ENCODE peak calls at places on chromosomes 6 and 20, in eight cellular contexts. One of them, this sample, is unnamed.

GRCh38 chr6:137268911-137269310 is 49.7 kb upstream of the IFNGR1 start:
- DNase-seq in left ventricle myocardium inferior: no peak
- DNase-seq in CD8-positive, alpha-beta T cell: no peak
- DNase-seq in transverse colon: no peak
- DNase-seq in CD4-positive, CD25-positive, alpha-beta regulatory T cell: no peak
- DNase-seq in body of pancreas: no peak
- DNase-seq in PC-9: peak; percentile 20
- DNase-seq in mesenchymal stem cell: no peak
- DNase-seq in this sample: no peak

GRCh38 chr6:128311944-128312570 is 208.3 kb downstream of the PTPRK start:
- DNase-seq in left ventricle myocardium inferior: no peak
- DNase-seq in CD8-positive, alpha-beta T cell: no peak
- DNase-seq in transverse colon: no peak
- DNase-seq in CD4-positive, CD25-positive, alpha-beta regulatory T cell: peak; percentile 2
- DNase-seq in body of pancreas: no peak
- DNase-seq in PC-9: no peak
- DNase-seq in mesenchymal stem cell: no peak
- DNase-seq in this sample: no peak

GRCh38 chr6:134787261-134787871 is 162.5 kb downstream of the ALDH8A1 start:
- DNase-seq in left ventricle myocardium inferior: no peak
- DNase-seq in CD8-positive, alpha-beta T cell: no peak
- DNase-seq in transverse colon: no peak
- DNase-seq in CD4-positive, CD25-positive, alpha-beta regulatory T cell: no peak
- DNase-seq in body of pancreas: no peak
- DNase-seq in PC-9: peak; percentile 77
- DNase-seq in mesenchymal stem cell: peak; percentile 20
- DNase-seq in this sample: peak; percentile 52

GRCh38 chr6:88984152-88984551 is 20.7 kb upstream of the RNGTT start:
- DNase-seq in left ventricle myocardium inferior: no peak
- DNase-seq in CD8-positive, alpha-beta T cell: no peak
- DNase-seq in transverse colon: no peak
- DNase-seq in CD4-positive, CD25-positive, alpha-beta regulatory T cell: no peak
- DNase-seq in body of pancreas: no peak
- DNase-seq in PC-9: no peak
- DNase-seq in mesenchymal stem cell: no peak
- DNase-seq in this sample: no peak

GRCh38 chr6:84641076-84641475 is 123.3 kb downstream of the TBX18 start:
- DNase-seq in left ventricle myocardium inferior: peak; percentile 18
- DNase-seq in CD8-positive, alpha-beta T cell: no peak
- DNase-seq in transverse colon: no peak
- DNase-seq in CD4-positive, CD25-positive, alpha-beta regulatory T cell: no peak
- DNase-seq in body of pancreas: no peak
- DNase-seq in PC-9: no peak
- DNase-seq in mesenchymal stem cell: peak; percentile 58
- DNase-seq in this sample: no peak

GRCh38 chr20:24100370-24101011 is 111.9 kb upstream of the GGTLC1 start:
- DNase-seq in left ventricle myocardium inferior: peak; percentile 28
- DNase-seq in CD8-positive, alpha-beta T cell: peak; percentile 57
- DNase-seq in transverse colon: peak; percentile 25
- DNase-seq in CD4-positive, CD25-positive, alpha-beta regulatory T cell: peak; percentile 74
- DNase-seq in body of pancreas: peak; percentile 45
- DNase-seq in PC-9: peak; percentile 78
- DNase-seq in mesenchymal stem cell: peak; percentile 4
- DNase-seq in this sample: peak; percentile 76

GRCh38 chr6:11828185-11828897 is 49.7 kb upstream of the ADTRP start:
- DNase-seq in left ventricle myocardium inferior: no peak
- DNase-seq in CD8-positive, alpha-beta T cell: no peak
- DNase-seq in transverse colon: no peak
- DNase-seq in CD4-positive, CD25-positive, alpha-beta regulatory T cell: no peak
- DNase-seq in body of pancreas: no peak
- DNase-seq in PC-9: no peak
- DNase-seq in mesenchymal stem cell: no peak
- DNase-seq in this sample: no peak

GRCh38 chr6:35804996-35805736 is at the start of gene LHFPL5:
- DNase-seq in left ventricle myocardium inferior: peak; percentile 36
- DNase-seq in CD8-positive, alpha-beta T cell: peak; percentile 39
- DNase-seq in transverse colon: peak; percentile 34
- DNase-seq in CD4-positive, CD25-positive, alpha-beta regulatory T cell: peak; percentile 28
- DNase-seq in body of pancreas: peak; percentile 72
- DNase-seq in PC-9: no peak
- DNase-seq in mesenchymal stem cell: peak; percentile 42
- DNase-seq in this sample: no peak

GRCh38 chr20:32845786-32846185 is 12.9 kb upstream of the EFCAB8 start:
- DNase-seq in left ventricle myocardium inferior: no peak
- DNase-seq in CD8-positive, alpha-beta T cell: no peak
- DNase-seq in transverse colon: no peak
- DNase-seq in CD4-positive, CD25-positive, alpha-beta regulatory T cell: no peak
- DNase-seq in body of pancreas: no peak
- DNase-seq in PC-9: no peak
- DNase-seq in mesenchymal stem cell: no peak
- DNase-seq in this sample: no peak

GRCh38 chr20:57008217-57008616 is 258.2 kb downstream of the BMP7 start:
- DNase-seq in left ventricle myocardium inferior: no peak
- DNase-seq in CD8-positive, alpha-beta T cell: no peak
- DNase-seq in transverse colon: no peak
- DNase-seq in CD4-positive, CD25-positive, alpha-beta regulatory T cell: no peak
- DNase-seq in body of pancreas: no peak
- DNase-seq in PC-9: peak; percentile 67
- DNase-seq in mesenchymal stem cell: no peak
- DNase-seq in this sample: no peak

GRCh38 chr6:71478834-71479541 is 190.4 kb downstream of the OGFRL1 start:
- DNase-seq in left ventricle myocardium inferior: no peak
- DNase-seq in CD8-positive, alpha-beta T cell: no peak
- DNase-seq in transverse colon: no peak
- DNase-seq in CD4-positive, CD25-positive, alpha-beta regulatory T cell: no peak
- DNase-seq in body of pancreas: no peak
- DNase-seq in PC-9: peak; percentile 96
- DNase-seq in mesenchymal stem cell: peak; percentile 74
- DNase-seq in this sample: peak; percentile 79

GRCh38 chr6:158485411-158485810 is 74.5 kb upstream of the TMEM181 start:
- DNase-seq in left ventricle myocardium inferior: no peak
- DNase-seq in CD8-positive, alpha-beta T cell: no peak
- DNase-seq in transverse colon: no peak
- DNase-seq in CD4-positive, CD25-positive, alpha-beta regulatory T cell: no peak
- DNase-seq in body of pancreas: no peak
- DNase-seq in PC-9: no peak
- DNase-seq in mesenchymal stem cell: no peak
- DNase-seq in this sample: no peak

GRCh38 chr6:168942646-168943045 is 311.0 kb downstream of the THBS2 start:
- DNase-seq in left ventricle myocardium inferior: no peak
- DNase-seq in CD8-positive, alpha-beta T cell: no peak
- DNase-seq in transverse colon: no peak
- DNase-seq in CD4-positive, CD25-positive, alpha-beta regulatory T cell: no peak
- DNase-seq in body of pancreas: no peak
- DNase-seq in PC-9: no peak
- DNase-seq in mesenchymal stem cell: no peak
- DNase-seq in this sample: no peak

GRCh38 chr20:49186535-49187329 is 1.4 kb downstream of the STAU1 start:
- DNase-seq in left ventricle myocardium inferior: peak; percentile 29
- DNase-seq in CD8-positive, alpha-beta T cell: peak; percentile 65
- DNase-seq in transverse colon: peak; percentile 77
- DNase-seq in CD4-positive, CD25-positive, alpha-beta regulatory T cell: peak; percentile 86
- DNase-seq in body of pancreas: peak; percentile 60
- DNase-seq in PC-9: peak; percentile 52
- DNase-seq in mesenchymal stem cell: peak; percentile 83
- DNase-seq in this sample: peak; percentile 52

GRCh38 chr6:111503660-111504059 is 20.6 kb upstream of the REV3L start:
- DNase-seq in left ventricle myocardium inferior: no peak
- DNase-seq in CD8-positive, alpha-beta T cell: no peak
- DNase-seq in transverse colon: no peak
- DNase-seq in CD4-positive, CD25-positive, alpha-beta regulatory T cell: no peak
- DNase-seq in body of pancreas: no peak
- DNase-seq in PC-9: no peak
- DNase-seq in mesenchymal stem cell: no peak
- DNase-seq in this sample: peak; percentile 2

GRCh38 chr6:24545691-24546090 is 50.9 kb downstream of the ALDH5A1 start:
- DNase-seq in left ventricle myocardium inferior: no peak
- DNase-seq in CD8-positive, alpha-beta T cell: no peak
- DNase-seq in transverse colon: no peak
- DNase-seq in CD4-positive, CD25-positive, alpha-beta regulatory T cell: no peak
- DNase-seq in body of pancreas: no peak
- DNase-seq in PC-9: peak; percentile 75
- DNase-seq in mesenchymal stem cell: no peak
- DNase-seq in this sample: no peak

GRCh38 chr6:51550243-51550642 is 537.2 kb downstream of the PKHD1 start:
- DNase-seq in left ventricle myocardium inferior: no peak
- DNase-seq in CD8-positive, alpha-beta T cell: no peak
- DNase-seq in transverse colon: no peak
- DNase-seq in CD4-positive, CD25-positive, alpha-beta regulatory T cell: no peak
- DNase-seq in body of pancreas: no peak
- DNase-seq in PC-9: no peak
- DNase-seq in mesenchymal stem cell: no peak
- DNase-seq in this sample: no peak

GRCh38 chr20:41616228-41616627 is 1.9 kb downstream of the CHD6 start:
- DNase-seq in left ventricle myocardium inferior: no peak
- DNase-seq in CD8-positive, alpha-beta T cell: no peak
- DNase-seq in transverse colon: no peak
- DNase-seq in CD4-positive, CD25-positive, alpha-beta regulatory T cell: no peak
- DNase-seq in body of pancreas: no peak
- DNase-seq in PC-9: no peak
- DNase-seq in mesenchymal stem cell: peak; percentile 7
- DNase-seq in this sample: no peak

GRCh38 chr6:52697903-52698302 is 27.0 kb downstream of the TMEM14A start:
- DNase-seq in left ventricle myocardium inferior: no peak
- DNase-seq in CD8-positive, alpha-beta T cell: no peak
- DNase-seq in transverse colon: no peak
- DNase-seq in CD4-positive, CD25-positive, alpha-beta regulatory T cell: no peak
- DNase-seq in body of pancreas: no peak
- DNase-seq in PC-9: no peak
- DNase-seq in mesenchymal stem cell: no peak
- DNase-seq in this sample: no peak

DNA sequence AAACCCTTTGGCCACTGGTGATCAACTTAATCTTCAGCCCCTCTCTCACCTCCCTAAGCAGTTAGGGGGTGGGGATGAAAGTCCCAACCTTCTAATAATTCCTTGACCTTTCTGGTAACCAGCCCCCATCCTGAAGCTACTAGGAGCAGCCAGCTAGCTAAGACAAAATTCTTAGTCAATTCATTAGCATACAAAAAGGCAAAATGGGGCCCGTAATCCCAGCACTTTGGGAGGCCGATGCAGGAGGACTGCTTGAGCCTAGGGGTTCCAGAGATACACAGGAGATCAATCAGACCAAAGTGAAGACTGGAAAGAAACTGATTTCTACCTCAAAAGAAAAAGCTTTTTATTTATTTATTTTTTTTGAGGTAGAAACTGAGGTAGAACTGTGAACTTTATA is 1.8 kb downstream of the ASCC3 start:
- DNase-seq in left ventricle myocardium inferior: no peak
- DNase-seq in CD8-positive, alpha-beta T cell: no peak
- DNase-seq in transverse colon: no peak
- DNase-seq in CD4-positive, CD25-positive, alpha-beta regulatory T cell: no peak
- DNase-seq in body of pancreas: no peak
- DNase-seq in PC-9: no peak
- DNase-seq in mesenchymal stem cell: no peak
- DNase-seq in this sample: no peak
- H3K4me3 ChIP-seq in left ventricle myocardium inferior: no peak overlapping the region
- H3K4me3 ChIP-seq in CD8-positive, alpha-beta T cell: no peak overlapping the region
- H3K4me3 ChIP-seq in transverse colon: no peak overlapping the region
- H3K4me3 ChIP-seq in CD4-positive, CD25-positive, alpha-beta regulatory T cell: peak overlapping the region; percentile 97
- H3K4me3 ChIP-seq in body of pancreas: no peak overlapping the region
- H3K4me3 ChIP-seq in PC-9: no peak overlapping the region
- H3K4me3 ChIP-seq in mesenchymal stem cell: peak overlapping the region; percentile 93
- H3K4me3 ChIP-seq in this sample: no peak overlapping the region

DNA sequence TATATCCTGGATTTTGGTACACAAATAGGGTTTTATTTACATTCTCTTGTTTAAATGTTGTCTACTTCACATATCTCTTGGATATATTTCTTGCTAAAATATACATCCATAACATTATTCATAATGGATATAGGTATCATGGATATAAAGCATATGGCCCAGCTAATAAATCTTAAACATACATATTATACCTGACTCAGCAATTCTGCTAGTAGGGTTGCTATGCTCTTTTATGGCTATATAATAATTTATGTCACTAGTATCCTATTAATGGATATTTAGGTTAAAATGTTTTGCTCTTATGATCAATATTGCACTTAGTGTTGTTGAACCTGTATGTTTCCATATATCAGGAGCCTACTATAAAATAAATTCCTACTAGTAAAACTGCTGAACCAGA is 375.5 kb downstream of the LMBRD1 start:
- DNase-seq in left ventricle myocardium inferior: no peak
- DNase-seq in CD8-positive, alpha-beta T cell: no peak
- DNase-seq in transverse colon: no peak
- DNase-seq in CD4-positive, CD25-positive, alpha-beta regulatory T cell: no peak
- DNase-seq in body of pancreas: no peak
- DNase-seq in PC-9: no peak
- DNase-seq in mesenchymal stem cell: no peak
- DNase-seq in this sample: no peak
- H3K27ac ChIP-seq in left ventricle myocardium inferior: no peak overlapping the region
- H3K27ac ChIP-seq in CD8-positive, alpha-beta T cell: no peak overlapping the region
- H3K27ac ChIP-seq in transverse colon: no peak overlapping the region
- H3K27ac ChIP-seq in CD4-positive, CD25-positive, alpha-beta regulatory T cell: no peak overlapping the region
- H3K27ac ChIP-seq in body of pancreas: no peak overlapping the region
- H3K27ac ChIP-seq in PC-9: no peak overlapping the region
- H3K27ac ChIP-seq in mesenchymal stem cell: no peak overlapping the region
- H3K27ac ChIP-seq in this sample: no peak overlapping the region

GRCh38 chr6:57177545-57178225 is 5.6 kb downstream of the BAG2 start:
- DNase-seq in left ventricle myocardium inferior: peak; percentile 36
- DNase-seq in CD8-positive, alpha-beta T cell: no peak
- DNase-seq in transverse colon: peak; percentile 29
- DNase-seq in CD4-positive, CD25-positive, alpha-beta regulatory T cell: no peak
- DNase-seq in body of pancreas: no peak
- DNase-seq in PC-9: no peak
- DNase-seq in mesenchymal stem cell: no peak
- DNase-seq in this sample: no peak

GRCh38 chr6:57172136-57173055 is at the start of gene BAG2:
- DNase-seq in left ventricle myocardium inferior: peak; percentile 90
- DNase-seq in CD8-positive, alpha-beta T cell: peak; percentile 89
- DNase-seq in transverse colon: peak; percentile 88
- DNase-seq in CD4-positive, CD25-positive, alpha-beta regulatory T cell: peak; percentile 95
- DNase-seq in body of pancreas: peak; percentile 80
- DNase-seq in PC-9: peak; percentile 73
- DNase-seq in mesenchymal stem cell: peak; percentile 88
- DNase-seq in this sample: peak; percentile 92

GRCh38 chr6:57174511-57174907 is 2.4 kb downstream of the BAG2 start:
- DNase-seq in left ventricle myocardium inferior: no peak
- DNase-seq in CD8-positive, alpha-beta T cell: no peak
- DNase-seq in transverse colon: no peak
- DNase-seq in CD4-positive, CD25-positive, alpha-beta regulatory T cell: no peak
- DNase-seq in body of pancreas: no peak
- DNase-seq in PC-9: no peak
- DNase-seq in mesenchymal stem cell: no peak
- DNase-seq in this sample: no peak

GRCh38 chr6:57173886-57174510 is 1.9 kb downstream of the BAG2 start:
- DNase-seq in left ventricle myocardium inferior: no peak
- DNase-seq in CD8-positive, alpha-beta T cell: no peak
- DNase-seq in transverse colon: no peak
- DNase-seq in CD4-positive, CD25-positive, alpha-beta regulatory T cell: peak; percentile 13
- DNase-seq in body of pancreas: no peak
- DNase-seq in PC-9: peak; percentile 71
- DNase-seq in mesenchymal stem cell: peak; percentile 84
- DNase-seq in this sample: peak; percentile 48

GRCh38 chr6:57173056-57173885 is 1.1 kb downstream of the BAG2 start:
- DNase-seq in left ventricle myocardium inferior: no peak
- DNase-seq in CD8-positive, alpha-beta T cell: peak; percentile 18
- DNase-seq in transverse colon: peak; percentile 17
- DNase-seq in CD4-positive, CD25-positive, alpha-beta regulatory T cell: peak; percentile 73
- DNase-seq in body of pancreas: no peak
- DNase-seq in PC-9: no peak
- DNase-seq in mesenchymal stem cell: peak; percentile 52
- DNase-seq in this sample: no peak
- H3K4me3 ChIP-seq in left ventricle myocardium inferior: peak overlapping the region; percentile 83
- H3K4me3 ChIP-seq in CD8-positive, alpha-beta T cell: peak overlapping the region; percentile 77
- H3K4me3 ChIP-seq in transverse colon: peak overlapping the region; percentile 59
- H3K4me3 ChIP-seq in CD4-positive, CD25-positive, alpha-beta regulatory T cell: peak overlapping the region; percentile 90
- H3K4me3 ChIP-seq in body of pancreas: peak overlapping the region; percentile 41
- H3K4me3 ChIP-seq in PC-9: peak overlapping the region; percentile 91
- H3K4me3 ChIP-seq in mesenchymal stem cell: peak overlapping the region; percentile 95
- H3K4me3 ChIP-seq in this sample: peak overlapping the region; percentile 71

GRCh38 chr6:131063764-131064272 is 773 bp upstream of the EPB41L2 start:
- DNase-seq in left ventricle myocardium inferior: no peak
- DNase-seq in CD8-positive, alpha-beta T cell: no peak
- DNase-seq in transverse colon: no peak
- DNase-seq in CD4-positive, CD25-positive, alpha-beta regulatory T cell: no peak
- DNase-seq in body of pancreas: peak; percentile 18
- DNase-seq in PC-9: no peak
- DNase-seq in mesenchymal stem cell: no peak
- DNase-seq in this sample: no peak
- H3K27ac ChIP-seq in left ventricle myocardium inferior: peak overlapping the region; percentile 91
- H3K27ac ChIP-seq in CD8-positive, alpha-beta T cell: no peak overlapping the region
- H3K27ac ChIP-seq in transverse colon: peak overlapping the region; percentile 92
- H3K27ac ChIP-seq in CD4-positive, CD25-positive, alpha-beta regulatory T cell: no peak overlapping the region
- H3K27ac ChIP-seq in body of pancreas: peak overlapping the region; percentile 87
- H3K27ac ChIP-seq in PC-9: no peak overlapping the region
- H3K27ac ChIP-seq in mesenchymal stem cell: peak overlapping the region; percentile 92
- H3K27ac ChIP-seq in this sample: peak overlapping the region; percentile 45

This sample was measured in brain microvascular endothelial cell.